ENCODE peak calls at places on chromosome 17, in four cellular contexts. One of them, this sample, is unnamed.

GRCh38 chr17:29149431-29150064 is 30.6 kb downstream of the MYO18A start:
- DNase-seq in CD4-positive, alpha-beta memory T cell: no peak
- DNase-seq in ecto neural progenitor cell: peak; percentile 63
- DNase-seq in NT2/D1: no peak
- DNase-seq in this sample: no peak

GRCh38 chr17:9900744-9901143 is 4.3 kb downstream of the RCVRN start:
- DNase-seq in CD4-positive, alpha-beta memory T cell: no peak
- DNase-seq in ecto neural progenitor cell: no peak
- DNase-seq in NT2/D1: no peak
- DNase-seq in this sample: no peak

GRCh38 chr17:4786111-4786491 is at the start of gene VMO1:
- DNase-seq in CD4-positive, alpha-beta memory T cell: no peak
- DNase-seq in ecto neural progenitor cell: peak; percentile 69
- DNase-seq in NT2/D1: no peak
- DNase-seq in this sample: no peak

GRCh38 chr17:80477647-80478478 is 1.5 kb upstream of the NPTX1 start:
- DNase-seq in CD4-positive, alpha-beta memory T cell: peak; percentile 31
- DNase-seq in ecto neural progenitor cell: peak; percentile 88
- DNase-seq in NT2/D1: no peak
- DNase-seq in this sample: no peak

GRCh38 chr17:81460856-81461460 is 51.6 kb downstream of the ACTG1 start:
- DNase-seq in CD4-positive, alpha-beta memory T cell: peak; percentile 7
- DNase-seq in ecto neural progenitor cell: no peak
- DNase-seq in NT2/D1: no peak
- DNase-seq in this sample: no peak

GRCh38 chr17:75319818-75320691 is 30.8 kb upstream of the SLC25A19 start:
- DNase-seq in CD4-positive, alpha-beta memory T cell: no peak
- DNase-seq in ecto neural progenitor cell: no peak
- DNase-seq in NT2/D1: no peak
- DNase-seq in this sample: no peak

GRCh38 chr17:28707339-28707720 is 4.4 kb downstream of the PROCA1 start:
- DNase-seq in CD4-positive, alpha-beta memory T cell: no peak
- DNase-seq in ecto neural progenitor cell: no peak
- DNase-seq in NT2/D1: no peak
- DNase-seq in this sample: no peak

GRCh38 chr17:27657620-27658019 is 26.6 kb downstream of the LGALS9 start:
- DNase-seq in CD4-positive, alpha-beta memory T cell: no peak
- DNase-seq in ecto neural progenitor cell: no peak
- DNase-seq in NT2/D1: no peak
- DNase-seq in this sample: no peak